ENCODE peak calls at places on chromosome 6, in five cellular contexts. K, L, F, I and C are unnamed samples.

GRCh38 chr6:116389357-116389756 is 18.6 kb downstream of the DSE start:
- DNase-seq in K (no peak), L (no peak), F (no peak), I (no peak), C (no peak)

GRCh38 chr6:135106611-135107010 is 52.0 kb upstream of the HBS1L start:
- DNase-seq in K (no peak), L (no peak), F (no peak), I (no peak), C (no peak)

GRCh38 chr6:148157841-148158240 is 184.8 kb upstream of the SASH1 start:
- DNase-seq in K (no peak), L (no peak), F (no peak), I (no peak), C (no peak)

GRCh38 chr6:35508027-35508426 is 4.7 kb downstream of the TULP1 start:
- DNase-seq in K (no peak), L (no peak), F (no peak), I (no peak), C (no peak)

GRCh38 chr6:166007349-166008263 is 160.0 kb downstream of the TBXT start:
- DNase-seq in K (no peak), L (no peak), F (no peak), I (no peak), C (peak)

GRCh38 chr6:34393191-34393967 is 910 bp upstream of the NUDT3 start:
- DNase-seq in K (no peak), L (no peak), F (no peak), I (no peak), C (no peak)

GRCh38 chr6:111347589-111347988 is 135.4 kb downstream of the REV3L start:
- DNase-seq in K (no peak), L (no peak), F (no peak), I (no peak), C (no peak)

GRCh38 chr6:25332671-25333071 is 53.5 kb downstream of the CARMIL1 start:
- DNase-seq in K (no peak), L (no peak), F (no peak), I (no peak), C (no peak)

GRCh38 chr6:152746172-152746553 is 4.4 kb upstream of the VIP start:
- DNase-seq in K (no peak), L (no peak), F (no peak), I (no peak), C (peak)

GRCh38 chr6:57069920-57070331 is 20.1 kb upstream of the ZNF451 start:
- DNase-seq in K (no peak), L (no peak), F (peak), I (peak), C (no peak)

GRCh38 chr6:116034327-116034726 is 26.4 kb downstream of the FRK start:
- DNase-seq in K (no peak), L (no peak), F (no peak), I (no peak), C (peak)

GRCh38 chr6:163579111-163579879 is 164.8 kb downstream of the QKI start:
- DNase-seq in K (no peak), L (no peak), F (no peak), I (peak), C (no peak)

GRCh38 chr6:20534295-20534897 is at the start of gene CDKAL1:
- DNase-seq in K (peak), L (peak), F (peak), I (peak), C (peak)

GRCh38 chr6:163808871-163809270 is 394.4 kb downstream of the QKI start:
- DNase-seq in K (no peak), L (no peak), F (no peak), I (no peak), C (no peak)

GRCh38 chr6:46684771-46685170 is 2.9 kb upstream of the TDRD6 start:
- DNase-seq in K (no peak), L (no peak), F (no peak), I (no peak), C (peak)

GRCh38 chr6:125307150-125307838 is 5.5 kb upstream of the HDDC2 start:
- DNase-seq in K (no peak), L (no peak), F (no peak), I (peak), C (no peak)

GRCh38 chr6:70520575-70520974 is 46.2 kb upstream of the SDHAF4 start:
- DNase-seq in K (no peak), L (no peak), F (no peak), I (no peak), C (peak)

GRCh38 chr6:41252401-41252800 is 24.3 kb downstream of the TREML4 start:
- DNase-seq in K (no peak), L (no peak), F (no peak), I (no peak), C (no peak)

GRCh38 chr6:111711476-111711875 is 105.8 kb upstream of the TRAF3IP2 start:
- DNase-seq in K (no peak), L (no peak), F (no peak), I (no peak), C (no peak)

GRCh38 chr6:136347847-136348246 is 58.2 kb upstream of the BCLAF1 start:
- DNase-seq in K (no peak), L (no peak), F (no peak), I (no peak), C (no peak)

GRCh38 chr6:16419636-16420331 is 181.4 kb downstream of the GMPR start:
- DNase-seq in K (no peak), L (no peak), F (no peak), I (no peak), C (no peak)

GRCh38 chr6:117072134-117072533 is 193.2 kb upstream of the VGLL2 start:
- DNase-seq in K (no peak), L (no peak), F (no peak), I (no peak), C (no peak)

GRCh38 chr6:136226027-136226673 is 24.0 kb downstream of the MTFR2 start:
- DNase-seq in K (peak), L (peak), F (peak), I (peak), C (peak)

DNA sequence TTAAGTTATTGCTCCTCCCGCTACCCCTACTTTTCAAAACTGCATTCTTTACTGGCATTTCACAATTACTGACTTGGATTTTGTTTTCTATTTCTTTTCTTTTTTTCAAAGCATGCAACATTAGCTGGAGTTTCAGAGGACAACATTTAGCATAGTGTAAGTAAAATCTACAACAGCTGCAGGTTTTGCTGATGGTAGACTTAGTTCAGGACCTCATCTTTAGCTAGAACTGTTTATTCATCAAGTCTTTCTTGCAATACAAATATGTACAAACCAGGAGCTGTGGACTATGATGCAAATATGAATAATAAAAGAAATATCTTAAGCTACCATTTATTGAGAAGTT is 728 bp upstream of the CEP162 start:
- DNase-seq in K (no peak), L (no peak), F (no peak), I (no peak), C (no peak)
- H2BK12ac ChIP-seq in K (no peak), L (no peak), F (no peak), I (no peak), C (no peak)

DNA sequence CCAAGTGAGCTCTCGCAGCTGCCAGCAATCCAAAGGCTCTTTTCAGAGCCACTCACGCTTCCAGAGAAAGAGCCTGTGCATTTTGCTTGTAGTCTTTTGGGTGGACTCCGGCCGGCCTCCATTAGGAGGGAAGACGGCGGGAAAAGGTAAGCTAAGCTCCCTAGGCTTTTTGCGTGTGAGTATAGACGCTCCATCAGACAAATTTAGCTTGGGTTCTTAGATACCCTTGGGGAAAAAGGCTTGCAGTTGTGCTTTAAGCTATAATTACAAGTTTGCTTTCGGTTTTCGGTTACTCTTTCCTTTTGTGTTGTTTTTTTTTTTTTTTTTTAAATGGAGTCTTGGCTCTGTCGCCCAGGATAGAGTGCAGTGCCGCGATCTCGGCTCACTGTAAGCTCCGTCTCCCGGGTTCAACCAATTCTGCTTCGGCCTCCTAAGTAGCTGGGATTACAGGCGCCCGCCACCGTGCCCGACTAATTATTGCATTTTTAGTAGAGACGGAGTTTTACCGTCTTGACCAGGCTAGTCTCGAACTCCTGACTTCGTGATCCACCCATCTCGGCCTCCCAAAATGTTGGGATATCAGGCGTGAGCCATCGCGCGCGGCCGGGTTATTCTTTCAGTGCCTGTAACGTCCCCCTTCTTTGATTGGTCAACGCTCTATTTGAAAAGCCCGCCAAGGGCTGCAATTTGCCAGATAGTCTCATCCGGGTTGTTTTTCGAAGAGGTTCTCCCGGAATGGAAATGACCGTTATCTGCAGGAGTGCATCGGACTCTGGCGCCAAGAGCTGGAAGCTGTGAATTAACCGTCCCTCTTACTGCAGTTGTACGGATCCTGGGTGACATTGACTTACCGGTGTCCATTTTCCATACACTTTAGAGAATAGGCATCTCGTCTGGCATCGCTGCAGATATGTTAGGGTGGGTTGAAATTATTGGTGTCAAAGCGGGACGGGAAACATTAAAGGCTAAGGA is 18.1 kb downstream of the OR2B2 start:
- DNase-seq in K (peak), L (no peak), F (peak), I (peak), C (peak)
- H3K18ac ChIP-seq in K (peak), L (peak), F (peak), I (peak), C (peak)

GRCh38 chr6:157185171-157185570 is 138.1 kb downstream of the TMEM242 start:
- DNase-seq in K (no peak), L (no peak), F (no peak), I (no peak), C (no peak)

GRCh38 chr6:157184202-157185015 is 138.9 kb downstream of the TMEM242 start:
- DNase-seq in K (peak), L (peak), F (peak), I (peak), C (peak)

GRCh38 chr6:157187182-157188093 is 135.9 kb downstream of the TMEM242 start:
- DNase-seq in K (no peak), L (no peak), F (no peak), I (no peak), C (peak)

GRCh38 chr6:157188213-157188612 is 135.1 kb downstream of the TMEM242 start:
- DNase-seq in K (no peak), L (no peak), F (no peak), I (no peak), C (peak)

DNA sequence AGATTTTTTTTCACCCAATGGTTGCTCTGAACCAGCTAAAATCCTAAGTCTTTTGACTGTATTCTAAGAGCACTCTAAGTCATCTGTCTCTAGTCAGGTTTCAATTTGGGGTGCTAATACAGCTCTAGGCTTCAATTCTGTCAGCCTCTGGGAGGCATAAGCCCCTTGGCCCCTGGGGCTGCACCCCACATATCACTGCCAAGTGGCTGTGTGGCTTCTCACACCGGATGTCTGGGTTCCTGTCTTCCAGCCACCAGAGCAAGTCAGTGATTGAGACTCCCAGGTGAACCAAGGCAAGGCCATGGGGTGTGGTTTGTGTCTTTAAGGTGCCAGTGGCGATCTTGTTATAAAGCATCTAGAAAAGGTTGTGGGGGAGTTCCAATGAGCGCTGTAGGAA is 136.5 kb downstream of the TMEM242 start:
- DNase-seq in K (no peak), L (no peak), F (no peak), I (no peak), C (no peak)
- H2AK5ac ChIP-seq in K (no peak), L (no peak), F (no peak), I (no peak), C (no peak)

GRCh38 chr6:5366941-5367340 is 105.6 kb downstream of the FARS2 start:
- DNase-seq in K (no peak), L (no peak), F (no peak), I (no peak), C (no peak)

GRCh38 chr6:5361371-5361770 is 100.1 kb downstream of the FARS2 start:
- DNase-seq in K (no peak), L (no peak), F (no peak), I (no peak), C (no peak)

GRCh38 chr6:5367510-5367909 is 106.2 kb downstream of the FARS2 start:
- DNase-seq in K (no peak), L (no peak), F (no peak), I (no peak), C (no peak)

GRCh38 chr6:5365430-5366195 is 104.3 kb downstream of the FARS2 start:
- DNase-seq in K (no peak), L (no peak), F (no peak), I (no peak), C (no peak)
- H2BK12ac ChIP-seq in K (no peak), L (no peak), F (no peak), I (no peak), C (no peak)

DNA sequence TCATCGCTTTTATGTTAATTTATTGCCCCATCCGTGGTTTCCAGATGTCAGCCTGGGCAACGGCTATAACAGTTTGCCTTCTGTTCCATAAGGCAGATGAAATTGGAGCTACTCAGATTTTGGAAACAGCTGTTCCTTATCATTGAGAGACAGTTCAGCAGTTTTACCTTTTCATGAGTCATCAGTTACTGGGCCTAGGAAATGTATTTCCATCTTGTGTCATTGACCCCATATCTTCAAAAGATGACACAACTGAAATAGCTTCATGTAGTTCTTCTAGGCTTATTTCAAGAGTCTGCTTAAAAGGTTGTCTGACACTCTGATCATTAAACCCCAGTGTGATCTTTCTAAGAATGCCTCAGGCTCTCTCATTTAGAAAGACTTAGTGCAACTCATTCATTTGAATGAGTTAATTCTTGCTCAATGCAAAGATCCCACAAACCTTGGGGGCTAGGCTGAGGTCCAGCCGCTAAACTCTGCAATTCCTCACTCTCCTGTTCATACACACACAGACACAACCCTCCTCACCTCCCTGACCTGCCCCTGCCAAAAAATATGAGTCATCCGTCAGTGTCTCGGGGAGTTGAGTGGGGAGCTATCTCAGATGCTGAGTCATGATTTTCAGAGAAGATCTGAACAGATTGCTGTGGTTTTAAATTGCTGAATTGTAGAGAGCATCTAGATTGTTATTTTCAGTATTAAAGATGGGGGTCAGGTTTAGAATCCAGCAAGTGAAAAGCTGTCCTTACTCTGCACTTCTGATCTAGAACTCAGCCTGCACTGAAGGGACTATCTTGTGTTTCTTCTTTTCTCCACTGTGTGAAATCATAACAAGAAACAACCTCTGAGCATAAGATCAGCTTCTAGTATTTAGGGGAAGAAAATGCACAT is 61.8 kb downstream of the RPP40 start:
- DNase-seq in K (no peak), L (no peak), F (no peak), I (no peak), C (peak)
- H3K18ac ChIP-seq in K (no peak), L (no peak), F (no peak), I (no peak), C (no peak)